ENCODE peak calls at places on chromosomes 3 and 15, in nine cellular contexts. One of them, this sample, is unnamed.

GRCh38 chr3:142972092-142972753 is 8.7 kb upstream of the PAQR9 start:
- DNase-seq in PC-3: no peak
- DNase-seq in AG09309: no peak
- DNase-seq in body of pancreas: no peak
- DNase-seq in fibroblast of lung: no peak
- DNase-seq in bronchial epithelial cell: no peak
- DNase-seq in astrocyte of the spinal cord: no peak
- DNase-seq in CD8-positive, alpha-beta T cell: no peak
- DNase-seq in GM12865: no peak
- DNase-seq in this sample: no peak

GRCh38 chr3:37582117-37582516 is 279.6 kb upstream of the CTDSPL start:
- DNase-seq in PC-3: no peak
- DNase-seq in AG09309: no peak
- DNase-seq in body of pancreas: no peak
- DNase-seq in fibroblast of lung: no peak
- DNase-seq in bronchial epithelial cell: no peak
- DNase-seq in astrocyte of the spinal cord: no peak
- DNase-seq in CD8-positive, alpha-beta T cell: no peak
- DNase-seq in GM12865: no peak
- DNase-seq in this sample: no peak

GRCh38 chr3:149362361-149362760 is 15.1 kb downstream of the TM4SF1 start:
- DNase-seq in PC-3: no peak
- DNase-seq in AG09309: no peak
- DNase-seq in body of pancreas: no peak
- DNase-seq in fibroblast of lung: no peak
- DNase-seq in bronchial epithelial cell: no peak
- DNase-seq in astrocyte of the spinal cord: no peak
- DNase-seq in CD8-positive, alpha-beta T cell: no peak
- DNase-seq in GM12865: no peak
- DNase-seq in this sample: no peak

GRCh38 chr3:159988617-159989251 is at the start of gene IL12A:
- DNase-seq in PC-3: peak; percentile 88
- DNase-seq in AG09309: no peak
- DNase-seq in body of pancreas: peak; percentile 72
- DNase-seq in fibroblast of lung: peak; percentile 75
- DNase-seq in bronchial epithelial cell: peak; percentile 35
- DNase-seq in astrocyte of the spinal cord: peak; percentile 73
- DNase-seq in CD8-positive, alpha-beta T cell: peak; percentile 89
- DNase-seq in GM12865: peak; percentile 95
- DNase-seq in this sample: peak; percentile 36

GRCh38 chr3:426056-426455 is 229.5 kb downstream of the CHL1 start:
- DNase-seq in PC-3: peak; percentile 76
- DNase-seq in AG09309: no peak
- DNase-seq in body of pancreas: no peak
- DNase-seq in fibroblast of lung: no peak
- DNase-seq in bronchial epithelial cell: peak; percentile 86
- DNase-seq in astrocyte of the spinal cord: no peak
- DNase-seq in CD8-positive, alpha-beta T cell: no peak
- DNase-seq in GM12865: no peak
- DNase-seq in this sample: no peak

GRCh38 chr3:45666729-45667440 is 22.3 kb upstream of the SACM1L start:
- DNase-seq in PC-3: peak; percentile 85
- DNase-seq in AG09309: no peak
- DNase-seq in body of pancreas: no peak
- DNase-seq in fibroblast of lung: peak; percentile 56
- DNase-seq in bronchial epithelial cell: no peak
- DNase-seq in astrocyte of the spinal cord: peak; percentile 67
- DNase-seq in CD8-positive, alpha-beta T cell: no peak
- DNase-seq in GM12865: no peak
- DNase-seq in this sample: no peak

GRCh38 chr3:84943379-84943778 is 15.4 kb upstream of the CADM2 start:
- DNase-seq in PC-3: peak; percentile 15
- DNase-seq in AG09309: no peak
- DNase-seq in body of pancreas: no peak
- DNase-seq in fibroblast of lung: no peak
- DNase-seq in bronchial epithelial cell: no peak
- DNase-seq in astrocyte of the spinal cord: no peak
- DNase-seq in CD8-positive, alpha-beta T cell: no peak
- DNase-seq in GM12865: no peak
- DNase-seq in this sample: no peak

GRCh38 chr15:61660579-61660978 is 399.7 kb downstream of the VPS13C start:
- DNase-seq in PC-3: peak; percentile 10
- DNase-seq in AG09309: peak; percentile 28
- DNase-seq in body of pancreas: no peak
- DNase-seq in fibroblast of lung: peak; percentile 76
- DNase-seq in bronchial epithelial cell: no peak
- DNase-seq in astrocyte of the spinal cord: peak; percentile 54
- DNase-seq in CD8-positive, alpha-beta T cell: no peak
- DNase-seq in GM12865: no peak
- DNase-seq in this sample: peak; percentile 72

GRCh38 chr3:40741729-40742128 is 217.0 kb downstream of the ZNF621 start:
- DNase-seq in PC-3: no peak
- DNase-seq in AG09309: no peak
- DNase-seq in body of pancreas: no peak
- DNase-seq in fibroblast of lung: no peak
- DNase-seq in bronchial epithelial cell: peak; percentile 17
- DNase-seq in astrocyte of the spinal cord: peak; percentile 62
- DNase-seq in CD8-positive, alpha-beta T cell: no peak
- DNase-seq in GM12865: peak; percentile 44
- DNase-seq in this sample: no peak

GRCh38 chr3:161879470-161879869 is 382.9 kb downstream of the OTOL1 start:
- DNase-seq in PC-3: no peak
- DNase-seq in AG09309: no peak
- DNase-seq in body of pancreas: no peak
- DNase-seq in fibroblast of lung: no peak
- DNase-seq in bronchial epithelial cell: no peak
- DNase-seq in astrocyte of the spinal cord: no peak
- DNase-seq in CD8-positive, alpha-beta T cell: no peak
- DNase-seq in GM12865: no peak
- DNase-seq in this sample: peak; percentile 6

GRCh38 chr15:82613764-82614163 is 33.4 kb downstream of the CPEB1 start:
- DNase-seq in PC-3: no peak
- DNase-seq in AG09309: no peak
- DNase-seq in body of pancreas: no peak
- DNase-seq in fibroblast of lung: no peak
- DNase-seq in bronchial epithelial cell: no peak
- DNase-seq in astrocyte of the spinal cord: no peak
- DNase-seq in CD8-positive, alpha-beta T cell: no peak
- DNase-seq in GM12865: no peak
- DNase-seq in this sample: no peak

GRCh38 chr3:131393056-131393455 is 11.5 kb downstream of the NUDT16 start:
- DNase-seq in PC-3: no peak
- DNase-seq in AG09309: no peak
- DNase-seq in body of pancreas: no peak
- DNase-seq in fibroblast of lung: peak; percentile 13
- DNase-seq in bronchial epithelial cell: no peak
- DNase-seq in astrocyte of the spinal cord: no peak
- DNase-seq in CD8-positive, alpha-beta T cell: no peak
- DNase-seq in GM12865: no peak
- DNase-seq in this sample: no peak

GRCh38 chr15:74962671-74963070 is 6.1 kb upstream of the RPP25 start:
- DNase-seq in PC-3: no peak
- DNase-seq in AG09309: no peak
- DNase-seq in body of pancreas: no peak
- DNase-seq in fibroblast of lung: no peak
- DNase-seq in bronchial epithelial cell: no peak
- DNase-seq in astrocyte of the spinal cord: no peak
- DNase-seq in CD8-positive, alpha-beta T cell: no peak
- DNase-seq in GM12865: no peak
- DNase-seq in this sample: no peak

GRCh38 chr3:160448845-160449659 is 534 bp downstream of the TRIM59 start:
- DNase-seq in PC-3: peak; percentile 28
- DNase-seq in AG09309: no peak
- DNase-seq in body of pancreas: no peak
- DNase-seq in fibroblast of lung: peak; percentile 67
- DNase-seq in bronchial epithelial cell: peak; percentile 40
- DNase-seq in astrocyte of the spinal cord: peak; percentile 43
- DNase-seq in CD8-positive, alpha-beta T cell: no peak
- DNase-seq in GM12865: peak; percentile 83
- DNase-seq in this sample: no peak

GRCh38 chr3:133117342-133117741 is 79.2 kb downstream of the TMEM108 start:
- DNase-seq in PC-3: no peak
- DNase-seq in AG09309: no peak
- DNase-seq in body of pancreas: no peak
- DNase-seq in fibroblast of lung: no peak
- DNase-seq in bronchial epithelial cell: no peak
- DNase-seq in astrocyte of the spinal cord: no peak
- DNase-seq in CD8-positive, alpha-beta T cell: no peak
- DNase-seq in GM12865: no peak
- DNase-seq in this sample: no peak

GRCh38 chr3:74273091-74273490 is 341.4 kb downstream of the CNTN3 start:
- DNase-seq in PC-3: no peak
- DNase-seq in AG09309: no peak
- DNase-seq in body of pancreas: no peak
- DNase-seq in fibroblast of lung: no peak
- DNase-seq in bronchial epithelial cell: peak; percentile 7
- DNase-seq in astrocyte of the spinal cord: no peak
- DNase-seq in CD8-positive, alpha-beta T cell: no peak
- DNase-seq in GM12865: no peak
- DNase-seq in this sample: no peak

DNA sequence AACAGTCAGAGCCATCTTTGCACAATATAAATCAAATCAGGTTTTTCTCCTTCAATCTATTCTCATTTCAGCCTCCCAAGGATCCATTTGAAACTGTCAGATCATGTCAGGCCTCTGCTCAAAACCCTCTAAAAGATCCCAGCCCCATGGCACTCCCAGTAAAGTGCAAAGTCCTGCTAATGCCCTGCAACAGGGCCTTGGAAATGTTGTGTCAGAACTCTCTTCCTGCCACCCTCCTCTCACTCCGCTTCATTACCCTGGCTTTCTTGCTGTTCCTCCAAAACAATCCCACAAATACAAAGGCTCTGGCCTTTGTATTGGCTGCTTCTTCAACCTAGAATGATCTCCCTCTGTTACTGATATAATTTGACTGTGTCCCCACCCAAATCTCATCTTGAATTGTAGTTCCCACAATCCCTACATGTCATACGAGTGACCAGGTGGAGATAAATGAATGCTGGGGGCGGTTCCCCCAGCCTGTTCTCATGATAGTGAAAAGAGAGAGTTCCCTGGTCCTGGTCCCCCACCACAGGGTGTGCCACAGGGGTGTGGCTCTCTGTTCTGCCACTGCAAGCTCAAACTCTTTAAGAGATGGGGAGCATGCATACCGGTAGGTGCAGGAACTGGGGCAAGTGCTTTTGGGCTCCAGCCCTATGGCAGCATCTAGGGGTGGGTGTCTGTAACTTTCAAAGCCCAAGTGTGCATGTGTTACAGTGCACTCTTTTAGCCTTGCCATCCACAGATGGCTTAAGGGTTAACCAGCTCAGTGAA is 22.9 kb upstream of the TRA2B start:
- DNase-seq in PC-3: no peak
- DNase-seq in AG09309: no peak
- DNase-seq in body of pancreas: no peak
- DNase-seq in fibroblast of lung: no peak
- DNase-seq in bronchial epithelial cell: no peak
- DNase-seq in astrocyte of the spinal cord: no peak
- DNase-seq in CD8-positive, alpha-beta T cell: no peak
- DNase-seq in GM12865: no peak
- DNase-seq in this sample: no peak
- H3K4me3 ChIP-seq in PC-3: peak overlapping the region; percentile 0
- H3K4me3 ChIP-seq in AG09309: peak overlapping the region; percentile 1
- H3K4me3 ChIP-seq in body of pancreas: no peak overlapping the region
- H3K4me3 ChIP-seq in fibroblast of lung: no peak overlapping the region
- H3K4me3 ChIP-seq in bronchial epithelial cell: peak overlapping the region; percentile 35
- H3K4me3 ChIP-seq in astrocyte of the spinal cord: no peak overlapping the region
- H3K4me3 ChIP-seq in CD8-positive, alpha-beta T cell: no peak overlapping the region
- H3K4me3 ChIP-seq in GM12865: no peak overlapping the region
- H3K4me3 ChIP-seq in this sample: no peak overlapping the region

GRCh38 chr15:71069693-71070092 is 45.6 kb upstream of the THSD4 start:
- DNase-seq in PC-3: peak; percentile 20
- DNase-seq in AG09309: no peak
- DNase-seq in body of pancreas: no peak
- DNase-seq in fibroblast of lung: no peak
- DNase-seq in bronchial epithelial cell: no peak
- DNase-seq in astrocyte of the spinal cord: no peak
- DNase-seq in CD8-positive, alpha-beta T cell: no peak
- DNase-seq in GM12865: no peak
- DNase-seq in this sample: no peak
- TF ChIP-seq CTCF in PC-3: peak; percentile 53
- TF ChIP-seq CTCF in AG09309: no peak
- TF ChIP-seq CTCF in body of pancreas: no peak
- TF ChIP-seq CTCF in fibroblast of lung: no peak
- TF ChIP-seq CTCF in bronchial epithelial cell: no peak
- TF ChIP-seq CTCF in astrocyte of the spinal cord: no peak
- TF ChIP-seq CTCF in CD8-positive, alpha-beta T cell: no peak
- TF ChIP-seq CTCF in GM12865: peak; percentile 3
- TF ChIP-seq CTCF in this sample: no peak

DNA sequence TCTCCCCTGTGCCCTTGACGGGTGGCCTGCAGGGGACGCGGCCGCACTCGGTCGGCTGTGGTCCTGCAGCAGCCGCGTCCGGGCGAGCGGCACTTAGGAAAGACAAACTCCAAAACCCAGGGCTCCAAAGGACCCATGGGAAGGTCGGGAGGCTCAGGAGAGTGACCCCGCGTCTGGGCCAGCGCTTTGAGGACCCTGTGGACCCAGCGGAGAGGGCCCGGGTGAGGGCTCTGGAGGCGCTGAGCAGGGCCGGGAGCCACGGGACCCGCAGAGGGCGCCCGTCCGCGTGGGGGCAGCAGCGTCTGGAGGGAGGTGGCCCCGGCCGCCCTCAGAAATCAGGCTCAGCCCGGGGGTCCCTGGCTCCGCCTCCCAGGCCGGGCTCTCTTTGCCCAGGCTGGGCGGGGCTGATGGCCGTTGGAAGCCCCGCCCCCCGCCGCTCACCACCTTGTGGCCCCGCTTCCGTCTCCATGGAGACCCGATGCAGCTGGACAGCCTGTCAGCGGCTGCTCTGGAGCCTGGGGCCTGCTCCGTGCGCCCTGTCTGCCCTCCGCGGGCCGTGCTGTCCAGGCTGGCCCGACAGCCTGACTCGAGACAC is 34.6 kb upstream of the RPL32 start:
- DNase-seq in PC-3: no peak
- DNase-seq in AG09309: no peak
- DNase-seq in body of pancreas: peak; percentile 73
- DNase-seq in fibroblast of lung: peak; percentile 28
- DNase-seq in bronchial epithelial cell: no peak
- DNase-seq in astrocyte of the spinal cord: no peak
- DNase-seq in CD8-positive, alpha-beta T cell: no peak
- DNase-seq in GM12865: peak; percentile 24
- DNase-seq in this sample: no peak
- H3K4me3 ChIP-seq in PC-3: no peak overlapping the region
- H3K4me3 ChIP-seq in AG09309: no peak overlapping the region
- H3K4me3 ChIP-seq in body of pancreas: no peak overlapping the region
- H3K4me3 ChIP-seq in fibroblast of lung: no peak overlapping the region
- H3K4me3 ChIP-seq in bronchial epithelial cell: no peak overlapping the region
- H3K4me3 ChIP-seq in astrocyte of the spinal cord: peak overlapping the region; percentile 10
- H3K4me3 ChIP-seq in CD8-positive, alpha-beta T cell: no peak overlapping the region
- H3K4me3 ChIP-seq in GM12865: no peak overlapping the region
- H3K4me3 ChIP-seq in this sample: peak overlapping the region; percentile 22

DNA sequence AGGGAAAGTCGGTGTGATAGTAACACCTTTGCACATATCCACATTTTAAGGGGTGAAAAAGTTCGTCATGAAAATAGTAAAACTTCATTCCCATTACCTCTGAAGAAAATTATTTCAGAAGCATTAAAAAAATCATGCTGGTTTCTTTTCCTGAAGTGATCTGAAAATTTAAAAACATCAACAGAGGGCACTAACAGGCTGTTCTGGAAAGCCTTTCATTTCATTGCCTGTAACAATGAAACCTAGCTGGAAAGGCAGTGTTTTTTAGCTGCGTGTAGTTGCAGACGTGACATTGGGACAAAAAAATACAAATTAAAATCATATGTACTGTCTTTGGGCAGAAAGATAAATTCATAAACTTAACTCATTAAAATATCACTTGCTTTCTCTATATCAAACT is 993.8 kb downstream of the GBE1 start:
- DNase-seq in PC-3: peak; percentile 56
- DNase-seq in AG09309: no peak
- DNase-seq in body of pancreas: no peak
- DNase-seq in fibroblast of lung: no peak
- DNase-seq in bronchial epithelial cell: no peak
- DNase-seq in astrocyte of the spinal cord: no peak
- DNase-seq in CD8-positive, alpha-beta T cell: no peak
- DNase-seq in GM12865: no peak
- DNase-seq in this sample: no peak
- TF ChIP-seq CTCF in PC-3: peak; percentile 55
- TF ChIP-seq CTCF in AG09309: no peak
- TF ChIP-seq CTCF in body of pancreas: peak; percentile 12
- TF ChIP-seq CTCF in fibroblast of lung: no peak
- TF ChIP-seq CTCF in bronchial epithelial cell: no peak
- TF ChIP-seq CTCF in astrocyte of the spinal cord: no peak
- TF ChIP-seq CTCF in CD8-positive, alpha-beta T cell: no peak
- TF ChIP-seq CTCF in GM12865: no peak
- TF ChIP-seq CTCF in this sample: no peak

This sample was measured in astrocyte of the cerebellum.